ENCODE peak calls at places on chromosomes 12 and 14, in six cellular contexts. K is cardiac muscle cell, R is spleen, Y is OCI-LY7, A is body of pancreas, Z is psoas muscle. L is an unnamed sample. For H3K9me3, the result is how much of the 10 kb centered on the place peaks cover.

GRCh38 chr14:37623552-37623951 is 28.1 kb downstream of the TTC6 start:
- DNase-seq in A (no peak), Z (no peak), K (peak), Y (no peak), R (no peak), L (no peak)

GRCh38 chr12:29707846-29708245 is 75.9 kb downstream of the TMTC1 start:
- DNase-seq in R (no peak), Z (no peak), Y (no peak), A (no peak), K (peak), L (no peak)

GRCh38 chr14:29339491-29339890 is 572.9 kb downstream of the FOXG1 start:
- DNase-seq in A (no peak), K (no peak), R (no peak), Y (no peak), Z (no peak), L (no peak)

GRCh38 chr14:79379266-79379665 is 832.0 kb downstream of the DIO2 start:
- DNase-seq in K (no peak), Z (no peak), Y (no peak), R (no peak), A (no peak), L (no peak)

GRCh38 chr12:26869908-26870459 is 37.0 kb upstream of the ITPR2 start:
- DNase-seq in K (no peak), Y (no peak), Z (no peak), A (no peak), R (no peak), L (no peak)

GRCh38 chr14:71317385-71318096 is 410.3 kb downstream of the PCNX1 start:
- DNase-seq in R (no peak), A (no peak), Y (no peak), Z (no peak), K (peak), L (no peak)

GRCh38 chr14:38723954-38724353 is 379.1 kb downstream of the SEC23A start:
- DNase-seq in R (no peak), K (peak), A (no peak), Y (no peak), Z (no peak), L (no peak)

GRCh38 chr12:120736404-120737331 is 11.0 kb downstream of the ACADS start:
- DNase-seq in Y (no peak), K (no peak), A (no peak), Z (no peak), R (peak), L (no peak)

GRCh38 chr14:83556746-83557460 is 1973.0 kb upstream of the FLRT2 start:
- DNase-seq in A (no peak), R (no peak), Z (no peak), K (peak), Y (no peak), L (no peak)

GRCh38 chr12:85405781-85406522 is 125.9 kb downstream of the ALX1 start:
- DNase-seq in Y (no peak), A (no peak), Z (no peak), K (peak), R (no peak), L (no peak)

GRCh38 chr14:43900173-43900655 is 606.9 kb downstream of the FSCB start:
- DNase-seq in A (no peak), Z (no peak), K (no peak), R (no peak), Y (no peak), L (no peak)

GRCh38 chr12:50665170-50665569 is 98.7 kb upstream of the ATF1 start:
- DNase-seq in A (no peak), R (no peak), Z (no peak), Y (no peak), K (no peak), L (no peak)

GRCh38 chr12:21769311-21769710 is 5.2 kb downstream of the KCNJ8 start:
- DNase-seq in R (no peak), Z (no peak), Y (no peak), K (no peak), A (no peak), L (no peak)
- H3K4me3 ChIP-seq in R (no peak), Z (no peak), Y (no peak), K (no peak), A (no peak), L (no peak)

DNA sequence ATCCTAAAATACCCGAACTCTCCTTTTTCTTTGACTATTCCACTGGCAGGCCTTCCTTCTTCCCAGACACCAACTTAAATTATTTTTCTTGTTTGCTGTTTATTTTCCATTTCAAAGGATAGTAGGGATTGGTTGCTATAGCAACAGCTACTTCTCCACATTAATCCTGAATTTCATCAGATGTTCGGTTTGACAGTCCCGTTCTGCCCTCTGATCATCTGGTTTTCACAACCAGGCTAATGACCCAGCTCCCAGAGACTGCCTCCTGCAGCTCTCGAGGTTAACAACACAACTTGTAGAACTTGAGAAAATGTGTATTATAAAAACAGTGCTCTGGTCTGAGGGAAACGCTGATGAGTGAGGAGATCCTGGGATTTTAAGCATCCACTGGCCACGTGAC is 45.5 kb downstream of the NUAK1 start:
- DNase-seq in R (no peak), Z (no peak), K (no peak), A (no peak), Y (no peak), L (no peak)
- TF ChIP-seq CTCF in R (no peak), Z (no peak), K (no peak), A (no peak), Y (no peak), L (no peak)

GRCh38 chr14:104214411-104214810 is 76.0 kb downstream of the KIF26A start:
- DNase-seq in K (no peak), Z (peak), Y (no peak), A (no peak), R (no peak), L (peak)
- H3K9me3 ChIP-seq in K (under half), Z (under half), Y (under half), A (under half), R (under half), L (under half)

GRCh38 chr12:108825205-108825950 is 32.0 kb downstream of the SSH1 start:
- DNase-seq in A (no peak), K (peak), Y (no peak), R (no peak), Z (no peak), L (no peak)
- H3K4me3 ChIP-seq in A (no peak), K (no peak), Y (no peak), R (no peak), Z (peak), L (no peak)

GRCh38 chr14:102775855-102776760 is 1.1 kb upstream of the TRAF3 start:
- DNase-seq in A (peak), Z (no peak), K (peak), Y (no peak), R (peak), L (peak)

GRCh38 chr14:102772781-102773570 is 4.3 kb upstream of the TRAF3 start:
- DNase-seq in Y (peak), R (peak), K (no peak), A (no peak), Z (no peak), L (no peak)

GRCh38 chr14:102777711-102778615 is 714 bp downstream of the TRAF3 start:
- DNase-seq in K (peak), Z (no peak), Y (peak), R (peak), A (peak), L (peak)

GRCh38 chr14:102776761-102777710 is at the start of gene TRAF3:
- DNase-seq in Z (peak), R (peak), A (peak), Y (peak), K (peak), L (peak)

DNA sequence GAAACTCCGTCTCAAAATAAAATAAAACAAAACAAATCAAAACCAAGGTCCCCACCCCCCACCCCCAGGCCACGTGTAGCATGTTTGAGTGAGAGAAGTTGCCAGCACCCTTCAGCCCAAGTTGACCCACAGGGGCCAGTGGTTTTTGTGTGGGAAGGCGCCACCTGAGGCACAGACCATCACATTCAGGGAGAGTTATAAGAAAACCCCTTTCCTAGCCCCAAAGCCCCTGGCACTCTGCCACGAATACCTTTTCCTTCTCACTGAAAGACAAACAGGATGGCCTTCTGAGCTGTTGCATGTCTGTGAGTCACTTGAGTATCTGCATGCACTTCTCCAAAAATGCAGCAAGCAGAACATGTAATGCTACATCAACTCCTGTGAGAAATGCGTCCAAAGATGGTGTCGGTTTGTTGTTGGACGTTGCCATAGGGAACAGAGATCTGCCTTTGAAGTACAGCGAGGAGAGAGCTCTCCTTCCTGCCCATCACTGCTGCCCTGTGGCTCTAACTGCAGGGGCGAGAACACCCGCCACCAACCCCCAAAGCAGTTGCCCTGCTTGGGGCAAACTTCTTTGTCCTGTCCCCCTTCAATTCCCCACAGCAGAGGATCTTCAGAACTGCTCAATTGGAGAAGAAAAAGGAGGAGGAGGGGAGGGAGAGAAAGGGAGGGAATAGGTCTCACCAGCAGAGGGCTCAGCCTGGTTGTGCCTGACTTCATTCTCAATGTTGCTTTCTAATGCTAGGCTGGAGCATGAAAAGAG is 2.7 kb upstream of the TRAF3 start:
- DNase-seq in Z (no peak), Y (peak), R (peak), K (peak), A (peak), L (peak)
- TF ChIP-seq CTCF in Z (peak), Y (peak), R (peak), K (peak), A (peak), L (peak)